ENCODE peak calls at places on chromosomes 6 and 20, in four cellular contexts. M is MM.1S, U is right atrium auricular region, R is A549. S is an unnamed sample. For H3K4me1, the result is how much of the 10 kb centered on the place peaks cover.

GRCh38 chr6:127180421-127180820 is 62.0 kb downstream of the RSPO3 start:
- DNase-seq in M (no peak), U (no peak), R (no peak), S (no peak)

GRCh38 chr6:144134176-144134575 is 16.1 kb upstream of the STX11 start:
- DNase-seq in M (no peak), U (no peak), R (no peak), S (no peak)

GRCh38 chr6:130933712-130934200 is 106.5 kb downstream of the SMLR1 start:
- DNase-seq in M (no peak), U (no peak), R (no peak), S (no peak)

GRCh38 chr20:31869942-31870702 is at the start of the genes DUSP15 and TTLL9:
- DNase-seq in M (no peak), U (no peak), R (no peak), S (no peak)

GRCh38 chr6:112802154-112802553 is 455.0 kb downstream of the RFPL4B start:
- DNase-seq in M (no peak), U (no peak), R (no peak), S (no peak)

GRCh38 chr6:18323935-18324707 is 59.8 kb upstream of the DEK start:
- DNase-seq in M (peak), U (no peak), R (peak), S (peak)

GRCh38 chr20:36144336-36144735 is 10.2 kb upstream of the EPB41L1 start:
- DNase-seq in M (no peak), U (no peak), R (no peak), S (no peak)

GRCh38 chr6:83536034-83536646 is 23.8 kb downstream of the PRSS35 start:
- DNase-seq in M (peak), U (no peak), R (peak), S (peak)

GRCh38 chr20:19785173-19785799 is 27.2 kb downstream of the RIN2 start:
- DNase-seq in M (no peak), U (no peak), R (no peak), S (no peak)

GRCh38 chr6:95325858-95326257 is 251.5 kb upstream of the MANEA start:
- DNase-seq in M (no peak), U (no peak), R (no peak), S (no peak)

GRCh38 chr6:34110610-34111009 is 35.3 kb downstream of the GRM4 start:
- DNase-seq in M (no peak), U (no peak), R (no peak), S (no peak)

GRCh38 chr20:58342104-58342945 is 32.8 kb downstream of the RAB22A start:
- DNase-seq in M (no peak), U (no peak), R (peak), S (no peak)

GRCh38 chr6:136014454-136015421 is 163.2 kb downstream of the PDE7B start:
- DNase-seq in M (no peak), U (no peak), R (peak), S (no peak)

GRCh38 chr6:128336436-128337095 is 183.8 kb downstream of the PTPRK start:
- DNase-seq in M (no peak), U (no peak), R (no peak), S (no peak)

GRCh38 chr20:48769111-48769879 is 58.5 kb downstream of the PREX1 start:
- DNase-seq in M (no peak), U (no peak), R (no peak), S (peak)

GRCh38 chr6:154504865-154505449 is 5.5 kb downstream of the CNKSR3 start:
- DNase-seq in M (no peak), U (no peak), R (no peak), S (no peak)

GRCh38 chr6:117817499-117817898 is 89.6 kb upstream of the SLC35F1 start:
- DNase-seq in M (no peak), U (no peak), R (no peak), S (no peak)

GRCh38 chr6:25927721-25928359 is 2.7 kb downstream of the SLC17A2 start:
- DNase-seq in M (no peak), U (no peak), R (no peak), S (no peak)

GRCh38 chr20:60559462-60559861 is 601.2 kb downstream of the CDH26 start:
- DNase-seq in M (no peak), U (no peak), R (no peak), S (no peak)

GRCh38 chr20:59178983-59179595 is 15.5 kb downstream of the ZNF831 start:
- DNase-seq in M (no peak), U (peak), R (no peak), S (no peak)

GRCh38 chr6:36743032-36743431 is 45.4 kb downstream of the RAB44 start:
- DNase-seq in M (no peak), U (no peak), R (no peak), S (no peak)

GRCh38 chr6:14144678-14145113 is 27.1 kb downstream of the CD83 start:
- DNase-seq in M (peak), U (peak), R (peak), S (peak)

GRCh38 chr6:96626749-96627353 is 63.9 kb downstream of the FHL5 start:
- DNase-seq in M (peak), U (no peak), R (peak), S (peak)

GRCh38 chr6:132961610-132962009 is 147.2 kb downstream of the RPS12 start:
- DNase-seq in M (no peak), U (no peak), R (no peak), S (no peak)

GRCh38 chr6:79833264-79833663 is 114.1 kb downstream of the ELOVL4 start:
- DNase-seq in M (no peak), U (no peak), R (no peak), S (no peak)

GRCh38 chr20:4810446-4811019 is 88.8 kb downstream of the PRND start:
- DNase-seq in M (no peak), U (no peak), R (no peak), S (no peak)
- H3K4me3 ChIP-seq in M (no peak), U (no peak), R (no peak), S (no peak)

DNA sequence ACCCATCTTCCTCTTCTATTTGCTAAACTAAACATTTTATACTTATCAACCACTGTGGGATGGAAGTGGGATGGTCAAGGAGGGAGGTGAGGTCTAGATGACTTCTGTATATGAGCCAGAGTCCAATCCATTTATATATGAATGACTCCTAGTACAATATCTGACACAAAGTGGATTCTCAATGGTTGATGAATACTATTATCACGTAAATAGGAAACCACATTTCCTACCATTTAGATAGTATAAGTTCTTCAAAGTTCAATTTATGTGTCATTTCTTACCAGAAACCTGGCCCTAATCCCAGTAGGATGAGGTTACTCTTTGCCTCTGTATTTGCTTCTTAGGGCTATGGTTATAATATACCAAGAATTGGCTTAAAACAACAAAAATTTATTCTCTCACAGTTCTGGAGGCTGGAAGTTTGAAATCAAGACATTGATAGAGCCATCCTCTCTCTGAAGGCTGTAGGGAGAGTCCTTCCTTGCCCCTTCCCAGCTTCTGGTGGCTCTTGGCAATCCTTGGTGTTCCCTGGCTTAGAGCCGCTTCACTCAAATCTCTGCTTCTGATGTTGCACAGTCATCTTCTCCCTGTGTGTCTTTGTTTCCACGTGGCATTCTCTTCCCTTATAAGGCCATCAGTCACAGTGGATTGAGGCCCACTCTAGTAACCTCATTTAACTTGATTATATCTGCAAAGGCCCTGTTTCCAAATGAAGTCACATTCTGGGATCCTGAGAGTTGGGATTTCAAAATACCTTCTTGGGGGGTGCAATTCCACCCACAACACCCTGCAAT is 41.0 kb upstream of the RAB23 start:
- DNase-seq in M (no peak), U (no peak), R (no peak), S (no peak)
- H3K4me1 ChIP-seq in M (under half), U (under half), R (under half), S (under half)

DNA sequence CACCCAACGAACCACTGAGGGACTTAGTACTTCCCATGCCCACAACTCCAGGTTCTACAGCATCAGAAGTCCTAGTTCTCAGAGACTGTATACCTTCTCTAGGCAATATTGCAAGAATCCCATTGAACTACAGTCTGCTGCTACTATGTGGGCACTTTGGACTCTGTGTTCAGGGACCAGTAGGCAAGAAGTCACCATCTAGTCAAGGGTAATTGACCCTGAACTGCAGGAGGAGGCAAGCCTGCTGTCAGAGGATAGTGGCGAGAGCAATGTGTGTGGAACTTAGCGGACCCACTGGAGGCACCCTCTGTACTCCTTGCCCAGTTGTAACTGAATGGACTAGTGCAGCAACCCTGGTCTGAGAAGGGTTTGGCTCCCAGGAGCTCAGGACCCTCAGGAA is 15.7 kb downstream of the HEBP2 start:
- DNase-seq in M (no peak), U (no peak), R (no peak), S (no peak)
- H3K27ac ChIP-seq in M (no peak), U (no peak), R (no peak), S (no peak)

DNA sequence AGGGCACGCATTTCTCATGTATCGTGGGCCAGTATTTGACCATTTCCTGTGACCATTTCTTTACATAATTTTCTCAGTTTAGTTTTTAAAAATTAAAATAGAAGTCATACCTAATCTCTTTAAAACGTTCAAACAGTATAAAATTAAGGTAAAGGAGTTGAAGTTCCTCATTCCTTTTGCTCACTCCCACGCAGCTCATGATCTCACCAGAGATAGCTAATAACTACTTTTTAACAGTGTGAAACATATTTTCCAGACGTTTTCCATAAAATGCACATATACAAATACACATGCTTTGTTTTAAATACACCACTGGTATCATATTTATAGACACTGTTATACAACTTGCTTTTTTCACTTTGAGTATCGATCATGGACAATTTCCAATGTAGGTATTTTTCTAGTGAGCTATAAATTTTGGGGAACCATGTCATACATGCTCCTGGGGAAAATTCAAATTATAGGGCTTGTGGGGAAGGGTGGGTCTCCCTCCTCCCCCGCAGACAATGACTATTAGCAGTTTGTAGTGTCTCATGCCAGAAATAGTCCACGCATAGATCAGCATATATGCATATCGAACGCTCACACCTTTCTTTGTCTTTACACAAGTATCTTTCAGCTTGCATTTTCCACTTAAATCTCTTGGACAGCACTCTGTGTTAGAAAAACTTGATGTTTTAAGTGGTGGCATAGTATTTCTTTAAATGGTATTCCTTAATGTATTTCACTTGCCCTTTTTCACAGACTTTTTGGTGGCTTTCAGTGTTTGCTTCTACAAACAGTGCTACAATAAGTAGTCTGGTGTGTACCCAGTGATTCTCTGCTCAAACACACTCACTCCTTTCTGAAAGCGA is 145.5 kb upstream of the ZNF217 start:
- DNase-seq in M (peak), U (no peak), R (no peak), S (no peak)
- H3K4me3 ChIP-seq in M (peak), U (peak), R (peak), S (no peak)

GRCh38 chr6:7150381-7151064 is 42.8 kb downstream of the RREB1 start:
- DNase-seq in M (no peak), U (no peak), R (no peak), S (no peak)
- H3K4me1 ChIP-seq in M (half or more), U (half or more), R (half or more), S (half or more)

GRCh38 chr20:3890999-3891929 is 2.1 kb downstream of the PANK2 start:
- DNase-seq in M (no peak), U (no peak), R (no peak), S (no peak)
- H3K27ac ChIP-seq in M (no peak), U (no peak), R (peak), S (peak)

GRCh38 chr20:45407067-45407745 is 883 bp upstream of the DBNDD2 start:
- DNase-seq in M (no peak), U (peak), R (no peak), S (no peak)
- H3K4me3 ChIP-seq in M (no peak), U (peak), R (peak), S (peak)

DNA sequence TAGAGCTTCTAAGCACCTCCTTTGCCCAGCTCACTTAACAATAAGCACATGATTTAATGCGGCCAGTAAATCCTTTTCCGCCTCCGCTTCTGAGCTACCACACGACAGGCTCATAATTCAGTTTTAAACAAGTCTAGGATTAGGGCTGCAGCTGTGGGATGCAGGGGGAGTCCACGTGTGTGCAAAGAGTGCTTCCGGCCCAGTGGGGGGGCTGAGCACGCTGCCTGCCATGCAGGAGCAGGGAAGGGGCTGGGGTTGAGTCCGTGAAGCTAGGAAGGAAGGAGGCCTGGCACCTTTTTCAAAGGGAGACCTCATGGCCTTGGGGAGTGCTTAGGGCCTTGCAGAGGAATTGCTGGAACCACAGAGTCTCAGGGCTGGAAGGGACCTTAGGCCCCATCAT is 95.9 kb downstream of the VEGFA start:
- DNase-seq in M (no peak), U (no peak), R (no peak), S (no peak)
- H3K4me1 ChIP-seq in M (under half), U (under half), R (under half), S (under half)

DNA sequence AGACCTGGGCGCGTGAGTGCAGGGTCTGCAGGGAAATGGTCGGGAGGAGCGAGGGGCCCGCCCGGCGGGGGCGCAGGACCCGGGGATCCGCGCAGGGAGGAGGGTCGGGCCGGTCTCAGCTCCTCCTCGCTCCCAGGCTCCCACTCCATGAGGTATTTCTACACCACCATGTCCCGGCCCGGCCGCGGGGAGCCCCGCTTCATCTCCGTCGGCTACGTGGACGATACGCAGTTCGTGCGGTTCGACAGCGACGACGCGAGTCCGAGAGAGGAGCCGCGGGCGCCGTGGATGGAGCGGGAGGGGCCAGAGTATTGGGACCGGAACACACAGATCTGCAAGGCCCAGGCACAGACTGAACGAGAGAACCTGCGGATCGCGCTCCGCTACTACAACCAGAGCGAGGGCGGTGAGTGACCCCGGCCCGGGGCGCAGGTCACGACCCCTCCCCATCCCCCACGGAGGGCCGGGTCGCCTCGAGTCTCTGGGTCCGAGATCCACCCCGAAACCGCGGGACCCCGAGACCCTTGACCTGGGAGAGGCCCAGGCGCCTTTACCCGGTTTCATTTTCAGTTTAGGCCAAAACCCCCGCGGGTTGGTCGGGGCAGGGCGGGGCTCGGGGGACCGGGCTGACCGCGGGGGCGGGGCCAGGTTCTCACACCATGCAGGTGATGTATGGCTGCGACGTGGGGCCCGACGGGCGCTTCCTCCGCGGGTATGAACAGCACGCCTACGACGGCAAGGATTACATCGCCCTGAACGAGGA is 54.3 kb upstream of the HLA-A start:
- DNase-seq in M (no peak), U (peak), R (no peak), S (peak)
- H3K27ac ChIP-seq in M (no peak), U (peak), R (no peak), S (peak)

GRCh38 chr20:608970-609369 is 1.1 kb downstream of the TCF15 start:
- DNase-seq in M (no peak), U (no peak), R (no peak), S (no peak)

GRCh38 chr20:607476-607875 is 2.6 kb downstream of the TCF15 start:
- DNase-seq in M (no peak), U (no peak), R (no peak), S (no peak)

GRCh38 chr20:611047-611842 is 1.1 kb upstream of the TCF15 start:
- DNase-seq in M (no peak), U (no peak), R (no peak), S (no peak)

GRCh38 chr20:610130-611046 is at the start of gene TCF15:
- DNase-seq in M (no peak), U (no peak), R (no peak), S (no peak)

GRCh38 chr20:609371-609964 is 641 bp downstream of the TCF15 start:
- DNase-seq in M (no peak), U (no peak), R (no peak), S (no peak)
- H3K4me3 ChIP-seq in M (no peak), U (peak), R (no peak), S (no peak)